ENCODE peak calls at places on chromosomes 4 and X, in seven cellular contexts. One of them, this sample, is unnamed.

GRCh38 chr4:84531689-84532088 is 32.6 kb upstream of the NKX6-1 start:
- DNase-seq in K562: no peak
- DNase-seq in fibroblast of mammary gland: no peak
- DNase-seq in skeletal muscle cell: no peak
- DNase-seq in AG09309: no peak
- DNase-seq in aorta: no peak
- DNase-seq in heart right ventricle: no peak
- DNase-seq in this sample: no peak

GRCh38 chrX:30851459-30851858 is 37.6 kb downstream of the TAB3 start:
- DNase-seq in aorta: no peak
- DNase-seq in AG09309: no peak
- DNase-seq in skeletal muscle cell: no peak
- DNase-seq in K562: no peak
- DNase-seq in fibroblast of mammary gland: no peak
- DNase-seq in heart right ventricle: no peak
- DNase-seq in this sample: no peak

GRCh38 chr4:149785686-149786431 is 29.8 kb downstream of the IQCM start:
- DNase-seq in skeletal muscle cell: no peak
- DNase-seq in fibroblast of mammary gland: peak
- DNase-seq in AG09309: peak
- DNase-seq in aorta: no peak
- DNase-seq in K562: no peak
- DNase-seq in heart right ventricle: no peak
- DNase-seq in this sample: peak

GRCh38 chrX:138791551-138791950 is 80.0 kb upstream of the FGF13 start:
- DNase-seq in AG09309: no peak
- DNase-seq in fibroblast of mammary gland: no peak
- DNase-seq in K562: no peak
- DNase-seq in skeletal muscle cell: no peak
- DNase-seq in aorta: no peak
- DNase-seq in heart right ventricle: no peak
- DNase-seq in this sample: no peak

GRCh38 chrX:45191820-45192409 is 8.8 kb downstream of the DIPK2B start:
- DNase-seq in K562: no peak
- DNase-seq in heart right ventricle: peak
- DNase-seq in fibroblast of mammary gland: no peak
- DNase-seq in aorta: no peak
- DNase-seq in AG09309: no peak
- DNase-seq in skeletal muscle cell: no peak
- DNase-seq in this sample: no peak

GRCh38 chr4:8269535-8270417 is at the start of gene HTRA3:
- DNase-seq in AG09309: no peak
- DNase-seq in skeletal muscle cell: no peak
- DNase-seq in fibroblast of mammary gland: no peak
- DNase-seq in aorta: peak
- DNase-seq in heart right ventricle: peak
- DNase-seq in K562: no peak
- DNase-seq in this sample: peak

GRCh38 chr4:47419296-47419695 is 44.2 kb downstream of the COMMD8 start:
- DNase-seq in aorta: no peak
- DNase-seq in skeletal muscle cell: no peak
- DNase-seq in AG09309: no peak
- DNase-seq in K562: no peak
- DNase-seq in heart right ventricle: no peak
- DNase-seq in fibroblast of mammary gland: no peak
- DNase-seq in this sample: no peak

GRCh38 chr4:95510145-95510544 is 38.6 kb downstream of the UNC5C start:
- DNase-seq in heart right ventricle: no peak
- DNase-seq in K562: peak
- DNase-seq in AG09309: no peak
- DNase-seq in aorta: no peak
- DNase-seq in fibroblast of mammary gland: peak
- DNase-seq in skeletal muscle cell: no peak
- DNase-seq in this sample: peak

GRCh38 chrX:153873282-153874090 is 12.5 kb downstream of the L1CAM start:
- DNase-seq in skeletal muscle cell: no peak
- DNase-seq in heart right ventricle: no peak
- DNase-seq in AG09309: no peak
- DNase-seq in aorta: no peak
- DNase-seq in fibroblast of mammary gland: no peak
- DNase-seq in K562: no peak
- DNase-seq in this sample: no peak

GRCh38 chrX:17809984-17810383 is 51.1 kb downstream of the RAI2 start:
- DNase-seq in AG09309: no peak
- DNase-seq in K562: no peak
- DNase-seq in fibroblast of mammary gland: no peak
- DNase-seq in skeletal muscle cell: no peak
- DNase-seq in aorta: no peak
- DNase-seq in heart right ventricle: no peak
- DNase-seq in this sample: no peak

GRCh38 chrX:46328133-46328532 is 217.1 kb downstream of the ZNF674 start:
- DNase-seq in aorta: no peak
- DNase-seq in skeletal muscle cell: no peak
- DNase-seq in heart right ventricle: no peak
- DNase-seq in fibroblast of mammary gland: no peak
- DNase-seq in AG09309: no peak
- DNase-seq in K562: no peak
- DNase-seq in this sample: no peak

GRCh38 chrX:10166731-10167149 is 10.0 kb downstream of the CLCN4 start:
- DNase-seq in fibroblast of mammary gland: no peak
- DNase-seq in AG09309: no peak
- DNase-seq in aorta: no peak
- DNase-seq in skeletal muscle cell: no peak
- DNase-seq in K562: no peak
- DNase-seq in heart right ventricle: no peak
- DNase-seq in this sample: no peak

GRCh38 chr4:185312699-185313098 is 83.0 kb downstream of the LRP2BP start:
- DNase-seq in heart right ventricle: no peak
- DNase-seq in aorta: no peak
- DNase-seq in AG09309: no peak
- DNase-seq in skeletal muscle cell: no peak
- DNase-seq in K562: no peak
- DNase-seq in fibroblast of mammary gland: no peak
- DNase-seq in this sample: no peak

GRCh38 chrX:154436597-154437397 is at the start of gene GDI1:
- DNase-seq in fibroblast of mammary gland: peak
- DNase-seq in AG09309: no peak
- DNase-seq in heart right ventricle: peak
- DNase-seq in aorta: no peak
- DNase-seq in K562: peak
- DNase-seq in skeletal muscle cell: no peak
- DNase-seq in this sample: peak

GRCh38 chrX:45046417-45046816 is 154.3 kb downstream of the DIPK2B start:
- DNase-seq in heart right ventricle: no peak
- DNase-seq in aorta: no peak
- DNase-seq in AG09309: no peak
- DNase-seq in skeletal muscle cell: no peak
- DNase-seq in K562: no peak
- DNase-seq in fibroblast of mammary gland: no peak
- DNase-seq in this sample: no peak

GRCh38 chr4:161320377-161320776 is 843.4 kb downstream of the FSTL5 start:
- DNase-seq in K562: no peak
- DNase-seq in aorta: no peak
- DNase-seq in fibroblast of mammary gland: no peak
- DNase-seq in skeletal muscle cell: no peak
- DNase-seq in AG09309: no peak
- DNase-seq in heart right ventricle: no peak
- DNase-seq in this sample: peak

GRCh38 chrX:129769467-129770154 is 10.1 kb upstream of the SASH3 start:
- DNase-seq in fibroblast of mammary gland: no peak
- DNase-seq in AG09309: no peak
- DNase-seq in aorta: no peak
- DNase-seq in heart right ventricle: no peak
- DNase-seq in K562: no peak
- DNase-seq in skeletal muscle cell: no peak
- DNase-seq in this sample: no peak

GRCh38 chrX:10165580-10166247 is 8.9 kb downstream of the CLCN4 start:
- DNase-seq in heart right ventricle: no peak
- DNase-seq in K562: peak
- DNase-seq in fibroblast of mammary gland: no peak
- DNase-seq in skeletal muscle cell: no peak
- DNase-seq in aorta: no peak
- DNase-seq in AG09309: no peak
- DNase-seq in this sample: no peak

GRCh38 chrX:9745417-9746115 is 20.1 kb downstream of the GPR143 start:
- DNase-seq in fibroblast of mammary gland: no peak
- DNase-seq in heart right ventricle: no peak
- DNase-seq in AG09309: no peak
- DNase-seq in skeletal muscle cell: no peak
- DNase-seq in aorta: no peak
- DNase-seq in K562: no peak
- DNase-seq in this sample: no peak

GRCh38 chr4:170230242-170230641 is 140.5 kb upstream of the AADAT start:
- DNase-seq in AG09309: no peak
- DNase-seq in K562: no peak
- DNase-seq in skeletal muscle cell: no peak
- DNase-seq in fibroblast of mammary gland: no peak
- DNase-seq in heart right ventricle: no peak
- DNase-seq in aorta: no peak
- DNase-seq in this sample: no peak

GRCh38 chr4:170231377-170231776 is 141.6 kb upstream of the AADAT start:
- DNase-seq in fibroblast of mammary gland: no peak
- DNase-seq in K562: no peak
- DNase-seq in AG09309: no peak
- DNase-seq in aorta: no peak
- DNase-seq in heart right ventricle: no peak
- DNase-seq in skeletal muscle cell: no peak
- DNase-seq in this sample: no peak

GRCh38 chr4:170227928-170228327 is 138.2 kb upstream of the AADAT start:
- DNase-seq in K562: no peak
- DNase-seq in aorta: no peak
- DNase-seq in skeletal muscle cell: no peak
- DNase-seq in fibroblast of mammary gland: no peak
- DNase-seq in AG09309: no peak
- DNase-seq in heart right ventricle: no peak
- DNase-seq in this sample: no peak

GRCh38 chr4:170229021-170229420 is 139.3 kb upstream of the AADAT start:
- DNase-seq in heart right ventricle: no peak
- DNase-seq in K562: no peak
- DNase-seq in aorta: no peak
- DNase-seq in fibroblast of mammary gland: no peak
- DNase-seq in skeletal muscle cell: no peak
- DNase-seq in AG09309: no peak
- DNase-seq in this sample: no peak

DNA sequence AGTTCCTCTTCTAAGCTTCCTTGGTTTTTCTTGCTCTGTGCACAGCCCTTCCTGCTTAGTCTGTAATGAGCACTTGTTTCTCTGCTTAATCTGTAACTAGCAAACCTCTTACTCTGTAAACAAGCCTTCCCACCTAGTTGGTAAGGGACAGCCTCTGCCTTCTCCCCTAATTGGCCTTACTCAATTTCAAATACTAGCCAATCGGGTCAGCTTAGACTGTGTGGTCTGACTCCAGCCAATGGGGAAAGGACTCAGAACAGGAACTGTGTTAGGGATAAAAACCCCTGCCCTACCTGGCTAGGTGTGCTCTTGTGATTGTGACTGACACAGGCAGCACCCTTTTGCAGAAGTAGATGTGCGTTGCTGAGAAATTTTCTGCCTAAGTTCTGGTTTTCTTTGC is 136.5 kb upstream of the AADAT start:
- DNase-seq in heart right ventricle: no peak
- DNase-seq in aorta: no peak
- DNase-seq in AG09309: no peak
- DNase-seq in skeletal muscle cell: no peak
- DNase-seq in fibroblast of mammary gland: no peak
- DNase-seq in K562: no peak
- DNase-seq in this sample: no peak
- H3K4me3 ChIP-seq in heart right ventricle: no peak
- H3K4me3 ChIP-seq in aorta: no peak
- H3K4me3 ChIP-seq in AG09309: no peak
- H3K4me3 ChIP-seq in skeletal muscle cell: no peak
- H3K4me3 ChIP-seq in fibroblast of mammary gland: no peak
- H3K4me3 ChIP-seq in K562: no peak
- H3K4me3 ChIP-seq in this sample: no peak

GRCh38 chr4:158193171-158193749 is 17.0 kb upstream of the TMEM144 start:
- DNase-seq in AG09309: no peak
- DNase-seq in K562: peak
- DNase-seq in heart right ventricle: no peak
- DNase-seq in fibroblast of mammary gland: peak
- DNase-seq in aorta: no peak
- DNase-seq in skeletal muscle cell: no peak
- DNase-seq in this sample: peak

GRCh38 chr4:158186815-158187214 is 14.0 kb upstream of the GASK1B start:
- DNase-seq in K562: no peak
- DNase-seq in aorta: no peak
- DNase-seq in fibroblast of mammary gland: no peak
- DNase-seq in AG09309: no peak
- DNase-seq in skeletal muscle cell: no peak
- DNase-seq in heart right ventricle: no peak
- DNase-seq in this sample: no peak

GRCh38 chr4:158192439-158193158 is 17.7 kb upstream of the TMEM144 start:
- DNase-seq in AG09309: no peak
- DNase-seq in fibroblast of mammary gland: no peak
- DNase-seq in aorta: no peak
- DNase-seq in heart right ventricle: no peak
- DNase-seq in skeletal muscle cell: no peak
- DNase-seq in K562: no peak
- DNase-seq in this sample: no peak

GRCh38 chr4:158190736-158191135 is 17.9 kb upstream of the GASK1B start:
- DNase-seq in AG09309: no peak
- DNase-seq in K562: no peak
- DNase-seq in fibroblast of mammary gland: no peak
- DNase-seq in skeletal muscle cell: no peak
- DNase-seq in heart right ventricle: no peak
- DNase-seq in aorta: no peak
- DNase-seq in this sample: no peak

GRCh38 chr4:158189409-158189808 is 16.6 kb upstream of the GASK1B start:
- DNase-seq in aorta: no peak
- DNase-seq in fibroblast of mammary gland: no peak
- DNase-seq in AG09309: no peak
- DNase-seq in heart right ventricle: no peak
- DNase-seq in skeletal muscle cell: no peak
- DNase-seq in K562: no peak
- DNase-seq in this sample: no peak
- H3K4me3 ChIP-seq in aorta: no peak
- H3K4me3 ChIP-seq in fibroblast of mammary gland: no peak
- H3K4me3 ChIP-seq in AG09309: no peak
- H3K4me3 ChIP-seq in heart right ventricle: no peak
- H3K4me3 ChIP-seq in skeletal muscle cell: no peak
- H3K4me3 ChIP-seq in K562: no peak
- H3K4me3 ChIP-seq in this sample: no peak

DNA sequence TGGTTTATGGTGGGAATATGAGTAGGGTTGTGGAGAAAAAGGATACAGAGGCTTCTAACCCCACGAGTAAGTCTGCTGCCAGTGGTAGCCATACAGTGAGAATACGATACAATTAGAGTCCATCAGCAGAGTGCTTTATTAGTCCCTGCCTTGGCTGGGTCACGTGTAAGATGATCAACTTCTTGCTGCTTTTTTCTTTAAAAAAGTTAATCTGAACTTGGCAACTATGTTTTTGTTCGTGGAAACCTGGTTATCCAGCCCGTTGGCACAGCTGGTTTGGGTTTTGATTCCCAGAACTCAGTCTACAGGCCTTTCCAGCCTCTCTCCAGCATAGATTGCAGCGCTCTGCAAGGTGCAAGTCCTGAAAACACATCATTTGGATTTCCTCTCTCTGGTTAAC is 53.1 kb upstream of the LSM6 start:
- DNase-seq in aorta: no peak
- DNase-seq in K562: no peak
- DNase-seq in skeletal muscle cell: no peak
- DNase-seq in fibroblast of mammary gland: no peak
- DNase-seq in AG09309: no peak
- DNase-seq in heart right ventricle: no peak
- DNase-seq in this sample: no peak
- H3K4me3 ChIP-seq in aorta: no peak
- H3K4me3 ChIP-seq in K562: no peak
- H3K4me3 ChIP-seq in skeletal muscle cell: no peak
- H3K4me3 ChIP-seq in fibroblast of mammary gland: no peak
- H3K4me3 ChIP-seq in AG09309: no peak
- H3K4me3 ChIP-seq in heart right ventricle: no peak
- H3K4me3 ChIP-seq in this sample: no peak

GRCh38 chr4:188550296-188550695 is 411.1 kb downstream of the TRIML1 start:
- DNase-seq in K562: no peak
- DNase-seq in fibroblast of mammary gland: peak
- DNase-seq in skeletal muscle cell: peak
- DNase-seq in AG09309: no peak
- DNase-seq in heart right ventricle: no peak
- DNase-seq in aorta: no peak
- DNase-seq in this sample: no peak
- H3K4me3 ChIP-seq in K562: no peak
- H3K4me3 ChIP-seq in fibroblast of mammary gland: no peak
- H3K4me3 ChIP-seq in skeletal muscle cell: no peak
- H3K4me3 ChIP-seq in AG09309: no peak
- H3K4me3 ChIP-seq in heart right ventricle: no peak
- H3K4me3 ChIP-seq in aorta: no peak
- H3K4me3 ChIP-seq in this sample: no peak